ENCODE peak calls at places on chromosomes 5 and 9, in four cellular contexts. R is ovary, J is AG08396, A is GM12865. Z is an unnamed sample.

GRCh38 chr5:173298213-173298933 is 29.8 kb downstream of the STC2 start:
- DNase-seq in A (no peak), J (no peak), R (no peak), Z (no peak)

GRCh38 chr5:137252513-137252912 is 246.6 kb downstream of the SPOCK1 start:
- DNase-seq in R (no peak), J (peak; percentile 44), A (no peak), Z (no peak)

GRCh38 chr5:107985144-107985543 is 314.4 kb upstream of the EFNA5 start:
- DNase-seq in A (no peak), J (no peak), R (no peak), Z (peak; percentile 27)

GRCh38 chr9:4097991-4098390 is 201.9 kb downstream of the GLIS3 start:
- DNase-seq in A (no peak), J (no peak), R (no peak), Z (no peak)

GRCh38 chr5:98296426-98296825 is 477.0 kb upstream of the RGMB start:
- DNase-seq in R (no peak), J (no peak), A (no peak), Z (no peak)

GRCh38 chr5:94906750-94907149 is 288.3 kb downstream of the SLF1 start:
- DNase-seq in R (no peak), A (no peak), J (no peak), Z (no peak)

GRCh38 chr9:86353591-86354047 is 591 bp downstream of the TUT7 start:
- DNase-seq in A (peak; percentile 44), J (no peak), R (no peak), Z (no peak)

GRCh38 chr5:56763711-56764466 is 51.5 kb upstream of the MAP3K1 start:
- DNase-seq in A (no peak), R (no peak), J (no peak), Z (no peak)

GRCh38 chr9:37094751-37095150 is 25.6 kb upstream of the ZCCHC7 start:
- DNase-seq in A (no peak), R (no peak), J (no peak), Z (no peak)

GRCh38 chr9:137671721-137672120 is 52.9 kb downstream of the EHMT1 start:
- DNase-seq in J (no peak), A (no peak), R (no peak), Z (no peak)

GRCh38 chr5:139654464-139654863 is 6.3 kb downstream of the CXXC5 start:
- DNase-seq in A (peak; percentile 37), R (no peak), J (no peak), Z (no peak)

GRCh38 chr5:136028090-136028489 is 698 bp upstream of the TGFBI start:
- DNase-seq in R (no peak), A (no peak), J (no peak), Z (peak; percentile 12)

GRCh38 chr5:114360816-114361723 is 800 bp upstream of the KCNN2 start:
- DNase-seq in R (peak; percentile 24), J (peak; percentile 24), A (peak; percentile 41), Z (no peak)

GRCh38 chr5:34674226-34674625 is 18.1 kb downstream of the RAI14 start:
- DNase-seq in R (no peak), A (no peak), J (peak; percentile 40), Z (no peak)

GRCh38 chr9:38068616-38068865 is 486 bp downstream of the SHB start:
- DNase-seq in A (peak; percentile 67), J (peak; percentile 69), R (no peak), Z (peak; percentile 77)

GRCh38 chr5:108481355-108481931 is 99.5 kb upstream of the FBXL17 start:
- DNase-seq in J (no peak), A (peak; percentile 77), R (no peak), Z (no peak)

GRCh38 chr5:67003906-67004729 is 192.5 kb downstream of the CD180 start:
- DNase-seq in A (peak; percentile 51), R (peak; percentile 79), J (peak; percentile 65), Z (peak; percentile 91)

GRCh38 chr5:147509710-147510651 is at the start of gene DPYSL3:
- DNase-seq in J (peak; percentile 79), R (peak; percentile 83), A (no peak), Z (peak; percentile 84)

GRCh38 chr9:14030350-14030823 is 283.6 kb downstream of the NFIB start:
- DNase-seq in R (peak; percentile 40), J (peak; percentile 7), A (no peak), Z (no peak)

GRCh38 chr5:29930316-29930715 is 1263.2 kb upstream of the CDH6 start:
- DNase-seq in J (no peak), A (no peak), R (no peak), Z (no peak)

GRCh38 chr9:94860678-94861588 is 134.4 kb downstream of the AOPEP start:
- DNase-seq in R (no peak), J (peak; percentile 70), A (peak; percentile 94), Z (no peak)

GRCh38 chr5:169202969-169203368 is 98.0 kb downstream of the SLIT3 start:
- DNase-seq in R (no peak), A (no peak), J (no peak), Z (no peak)

GRCh38 chr9:9881692-9882091 is 731.1 kb downstream of the PTPRD start:
- DNase-seq in R (no peak), J (no peak), A (peak; percentile 6), Z (no peak)

GRCh38 chr5:106092455-106092854 is 1578.3 kb downstream of the EFNA5 start:
- DNase-seq in J (no peak), A (peak; percentile 8), R (no peak), Z (no peak)

GRCh38 chr9:97529363-97530076 is 28.1 kb downstream of the TMOD1 start:
- DNase-seq in A (peak; percentile 90), J (no peak), R (no peak), Z (peak; percentile 84)

GRCh38 chr5:11905209-11905608 is 963 bp upstream of the CTNND2 start:
- DNase-seq in R (no peak), J (no peak), A (no peak), Z (no peak)

GRCh38 chr5:130992621-130993020 is 172.4 kb downstream of the HINT1 start:
- DNase-seq in A (no peak), R (no peak), J (no peak), Z (no peak)

GRCh38 chr5:178205010-178205748 is 846 bp downstream of the HNRNPAB start:
- DNase-seq in J (peak; percentile 95), A (peak; percentile 89), R (peak; percentile 81), Z (peak; percentile 88)

GRCh38 chr9:122819791-122820489 is 8.4 kb downstream of the PDCL start:
- DNase-seq in A (no peak), R (no peak), J (no peak), Z (no peak)

GRCh38 chr9:114072181-114073140 is 5.6 kb downstream of the AMBP start:
- DNase-seq in A (no peak), R (peak; percentile 65), J (no peak), Z (peak; percentile 91)

GRCh38 chr5:83964235-83964634 is 243.6 kb upstream of the HAPLN1 start:
- DNase-seq in A (no peak), R (no peak), J (no peak), Z (no peak)